ENCODE peak calls at places on chromosomes 11 and 22, in ten cellular contexts. One of them, this sample, is unnamed.

GRCh38 chr11:693887-694562 is 997 bp downstream of the DEAF1 start:
- DNase-seq in skeletal muscle cell: no peak
- DNase-seq in GM12864: no peak
- DNase-seq in transverse colon: peak
- DNase-seq in mesenchymal stem cell: no peak
- DNase-seq in naive thymus-derived CD4-positive, alpha-beta T cell: no peak
- DNase-seq in HL-60: no peak
- DNase-seq in endodermal cell: no peak
- DNase-seq in H1: no peak
- DNase-seq in upper lobe of right lung: peak
- DNase-seq in this sample: no peak

GRCh38 chr11:111414267-111414931 is 35.3 kb upstream of the POU2AF1 start:
- DNase-seq in skeletal muscle cell: no peak
- DNase-seq in GM12864: peak
- DNase-seq in transverse colon: peak
- DNase-seq in mesenchymal stem cell: no peak
- DNase-seq in naive thymus-derived CD4-positive, alpha-beta T cell: no peak
- DNase-seq in HL-60: no peak
- DNase-seq in endodermal cell: peak
- DNase-seq in H1: no peak
- DNase-seq in upper lobe of right lung: no peak
- DNase-seq in this sample: no peak

GRCh38 chr11:35615911-35616900 is 2.1 kb upstream of the FJX1 start:
- DNase-seq in skeletal muscle cell: no peak
- DNase-seq in GM12864: no peak
- DNase-seq in transverse colon: no peak
- DNase-seq in mesenchymal stem cell: peak
- DNase-seq in naive thymus-derived CD4-positive, alpha-beta T cell: peak
- DNase-seq in HL-60: no peak
- DNase-seq in endodermal cell: no peak
- DNase-seq in H1: no peak
- DNase-seq in upper lobe of right lung: no peak
- DNase-seq in this sample: no peak

GRCh38 chr22:39207141-39208012 is 37.4 kb downstream of the PDGFB start:
- DNase-seq in skeletal muscle cell: no peak
- DNase-seq in GM12864: no peak
- DNase-seq in transverse colon: peak
- DNase-seq in mesenchymal stem cell: no peak
- DNase-seq in naive thymus-derived CD4-positive, alpha-beta T cell: no peak
- DNase-seq in HL-60: no peak
- DNase-seq in endodermal cell: peak
- DNase-seq in H1: no peak
- DNase-seq in upper lobe of right lung: peak
- DNase-seq in this sample: no peak

GRCh38 chr11:62497132-62497915 is 49.3 kb downstream of the AHNAK start:
- DNase-seq in skeletal muscle cell: no peak
- DNase-seq in GM12864: no peak
- DNase-seq in transverse colon: peak
- DNase-seq in mesenchymal stem cell: peak
- DNase-seq in naive thymus-derived CD4-positive, alpha-beta T cell: no peak
- DNase-seq in HL-60: peak
- DNase-seq in endodermal cell: peak
- DNase-seq in H1: no peak
- DNase-seq in upper lobe of right lung: no peak
- DNase-seq in this sample: no peak

GRCh38 chr11:8722809-8723208 is 40.2 kb downstream of the RPL27A start:
- DNase-seq in skeletal muscle cell: no peak
- DNase-seq in GM12864: no peak
- DNase-seq in transverse colon: no peak
- DNase-seq in mesenchymal stem cell: no peak
- DNase-seq in naive thymus-derived CD4-positive, alpha-beta T cell: no peak
- DNase-seq in HL-60: no peak
- DNase-seq in endodermal cell: no peak
- DNase-seq in H1: no peak
- DNase-seq in upper lobe of right lung: no peak
- DNase-seq in this sample: no peak

GRCh38 chr11:63553759-63554158 is 9.4 kb downstream of the PLAAT2 start:
- DNase-seq in skeletal muscle cell: no peak
- DNase-seq in GM12864: peak
- DNase-seq in transverse colon: no peak
- DNase-seq in mesenchymal stem cell: no peak
- DNase-seq in naive thymus-derived CD4-positive, alpha-beta T cell: peak
- DNase-seq in HL-60: no peak
- DNase-seq in endodermal cell: no peak
- DNase-seq in H1: no peak
- DNase-seq in upper lobe of right lung: no peak
- DNase-seq in this sample: no peak

GRCh38 chr11:120522736-120523135 is 11.2 kb downstream of the GRIK4 start:
- DNase-seq in skeletal muscle cell: no peak
- DNase-seq in GM12864: no peak
- DNase-seq in transverse colon: no peak
- DNase-seq in mesenchymal stem cell: no peak
- DNase-seq in naive thymus-derived CD4-positive, alpha-beta T cell: no peak
- DNase-seq in HL-60: no peak
- DNase-seq in endodermal cell: no peak
- DNase-seq in H1: no peak
- DNase-seq in upper lobe of right lung: peak
- DNase-seq in this sample: no peak

DNA sequence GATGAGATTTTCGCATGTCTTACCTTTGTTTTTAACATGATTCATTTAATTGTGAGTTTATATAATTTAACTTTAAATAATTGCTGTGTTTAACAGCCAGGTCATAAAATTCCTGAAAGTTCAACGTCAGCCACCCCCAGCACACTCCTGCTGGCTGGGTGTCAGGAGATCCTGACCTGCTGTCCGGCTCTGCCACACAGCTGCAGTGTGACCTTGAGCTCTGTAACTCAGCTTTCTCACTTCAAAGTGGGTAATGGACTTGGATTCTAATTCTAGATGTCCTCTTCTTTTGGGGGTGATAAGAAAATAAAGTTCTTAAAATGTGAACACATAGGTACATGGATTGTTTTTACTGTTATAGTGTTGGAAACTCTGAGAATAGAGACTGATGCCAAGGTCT is 10.9 kb downstream of the VPS26B start:
- DNase-seq in skeletal muscle cell: no peak
- DNase-seq in GM12864: no peak
- DNase-seq in transverse colon: no peak
- DNase-seq in mesenchymal stem cell: no peak
- DNase-seq in naive thymus-derived CD4-positive, alpha-beta T cell: no peak
- DNase-seq in HL-60: no peak
- DNase-seq in endodermal cell: no peak
- DNase-seq in H1: no peak
- DNase-seq in upper lobe of right lung: no peak
- DNase-seq in this sample: no peak
- H3K4me3 ChIP-seq in skeletal muscle cell: no peak
- H3K4me3 ChIP-seq in GM12864: no peak
- H3K4me3 ChIP-seq in transverse colon: no peak
- H3K4me3 ChIP-seq in mesenchymal stem cell: no peak
- H3K4me3 ChIP-seq in naive thymus-derived CD4-positive, alpha-beta T cell: no peak
- H3K4me3 ChIP-seq in HL-60: no peak
- H3K4me3 ChIP-seq in endodermal cell: no peak
- H3K4me3 ChIP-seq in H1: no peak
- H3K4me3 ChIP-seq in upper lobe of right lung: no peak
- H3K4me3 ChIP-seq in this sample: no peak

GRCh38 chr22:29803190-29803589 is 34.9 kb downstream of the ASCC2 start:
- DNase-seq in skeletal muscle cell: no peak
- DNase-seq in GM12864: no peak
- DNase-seq in transverse colon: no peak
- DNase-seq in mesenchymal stem cell: no peak
- DNase-seq in naive thymus-derived CD4-positive, alpha-beta T cell: no peak
- DNase-seq in HL-60: no peak
- DNase-seq in endodermal cell: no peak
- DNase-seq in H1: no peak
- DNase-seq in upper lobe of right lung: no peak
- DNase-seq in this sample: no peak

GRCh38 chr22:29801796-29802195 is 34.6 kb downstream of the UQCR10 start:
- DNase-seq in skeletal muscle cell: no peak
- DNase-seq in GM12864: no peak
- DNase-seq in transverse colon: no peak
- DNase-seq in mesenchymal stem cell: no peak
- DNase-seq in naive thymus-derived CD4-positive, alpha-beta T cell: no peak
- DNase-seq in HL-60: no peak
- DNase-seq in endodermal cell: no peak
- DNase-seq in H1: no peak
- DNase-seq in upper lobe of right lung: no peak
- DNase-seq in this sample: no peak

GRCh38 chr22:29801153-29801552 is 34.0 kb downstream of the UQCR10 start:
- DNase-seq in skeletal muscle cell: no peak
- DNase-seq in GM12864: no peak
- DNase-seq in transverse colon: no peak
- DNase-seq in mesenchymal stem cell: no peak
- DNase-seq in naive thymus-derived CD4-positive, alpha-beta T cell: no peak
- DNase-seq in HL-60: no peak
- DNase-seq in endodermal cell: peak
- DNase-seq in H1: no peak
- DNase-seq in upper lobe of right lung: no peak
- DNase-seq in this sample: no peak

GRCh38 chr22:29810156-29810555 is 27.9 kb downstream of the ASCC2 start:
- DNase-seq in skeletal muscle cell: no peak
- DNase-seq in GM12864: no peak
- DNase-seq in transverse colon: no peak
- DNase-seq in mesenchymal stem cell: no peak
- DNase-seq in naive thymus-derived CD4-positive, alpha-beta T cell: no peak
- DNase-seq in HL-60: no peak
- DNase-seq in endodermal cell: no peak
- DNase-seq in H1: no peak
- DNase-seq in upper lobe of right lung: no peak
- DNase-seq in this sample: no peak

DNA sequence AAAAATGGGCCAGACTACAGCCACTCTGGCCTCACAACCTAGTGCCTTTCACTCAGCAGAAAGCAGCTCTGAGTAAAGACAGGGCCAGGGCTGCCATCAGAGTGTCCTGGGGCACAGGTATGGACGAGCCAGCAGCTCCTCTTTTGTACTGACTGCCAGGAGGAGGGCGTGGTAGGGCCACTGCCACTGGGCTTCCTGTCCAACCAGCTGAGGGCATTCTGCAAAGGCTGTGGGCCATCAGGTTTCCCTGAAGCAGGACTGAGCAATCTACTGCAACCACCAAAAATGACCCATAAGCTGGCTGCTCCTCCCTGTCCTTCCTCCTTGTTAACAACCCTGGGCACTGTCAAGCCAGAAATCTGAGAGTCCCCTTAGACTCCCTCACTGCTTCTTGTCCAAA is 33.1 kb downstream of the ASCC2 start:
- DNase-seq in skeletal muscle cell: no peak
- DNase-seq in GM12864: no peak
- DNase-seq in transverse colon: no peak
- DNase-seq in mesenchymal stem cell: no peak
- DNase-seq in naive thymus-derived CD4-positive, alpha-beta T cell: no peak
- DNase-seq in HL-60: no peak
- DNase-seq in endodermal cell: no peak
- DNase-seq in H1: no peak
- DNase-seq in upper lobe of right lung: no peak
- DNase-seq in this sample: no peak
- H3K4me3 ChIP-seq in skeletal muscle cell: no peak
- H3K4me3 ChIP-seq in GM12864: no peak
- H3K4me3 ChIP-seq in transverse colon: no peak
- H3K4me3 ChIP-seq in mesenchymal stem cell: no peak
- H3K4me3 ChIP-seq in naive thymus-derived CD4-positive, alpha-beta T cell: no peak
- H3K4me3 ChIP-seq in HL-60: no peak
- H3K4me3 ChIP-seq in endodermal cell: no peak
- H3K4me3 ChIP-seq in H1: no peak
- H3K4me3 ChIP-seq in upper lobe of right lung: no peak
- H3K4me3 ChIP-seq in this sample: no peak

GRCh38 chr22:27383896-27384295 is 417.7 kb downstream of the MN1 start:
- DNase-seq in skeletal muscle cell: no peak
- DNase-seq in GM12864: no peak
- DNase-seq in transverse colon: no peak
- DNase-seq in mesenchymal stem cell: no peak
- DNase-seq in naive thymus-derived CD4-positive, alpha-beta T cell: no peak
- DNase-seq in HL-60: no peak
- DNase-seq in endodermal cell: no peak
- DNase-seq in H1: no peak
- DNase-seq in upper lobe of right lung: no peak
- DNase-seq in this sample: no peak

GRCh38 chr22:27380826-27381225 is 420.7 kb downstream of the MN1 start:
- DNase-seq in skeletal muscle cell: no peak
- DNase-seq in GM12864: no peak
- DNase-seq in transverse colon: no peak
- DNase-seq in mesenchymal stem cell: no peak
- DNase-seq in naive thymus-derived CD4-positive, alpha-beta T cell: no peak
- DNase-seq in HL-60: no peak
- DNase-seq in endodermal cell: no peak
- DNase-seq in H1: no peak
- DNase-seq in upper lobe of right lung: no peak
- DNase-seq in this sample: peak

GRCh38 chr22:27382947-27383346 is 418.6 kb downstream of the MN1 start:
- DNase-seq in skeletal muscle cell: no peak
- DNase-seq in GM12864: no peak
- DNase-seq in transverse colon: no peak
- DNase-seq in mesenchymal stem cell: no peak
- DNase-seq in naive thymus-derived CD4-positive, alpha-beta T cell: no peak
- DNase-seq in HL-60: no peak
- DNase-seq in endodermal cell: no peak
- DNase-seq in H1: no peak
- DNase-seq in upper lobe of right lung: no peak
- DNase-seq in this sample: no peak

GRCh38 chr22:27381552-27381951 is 420.0 kb downstream of the MN1 start:
- DNase-seq in skeletal muscle cell: no peak
- DNase-seq in GM12864: no peak
- DNase-seq in transverse colon: no peak
- DNase-seq in mesenchymal stem cell: no peak
- DNase-seq in naive thymus-derived CD4-positive, alpha-beta T cell: no peak
- DNase-seq in HL-60: no peak
- DNase-seq in endodermal cell: no peak
- DNase-seq in H1: no peak
- DNase-seq in upper lobe of right lung: no peak
- DNase-seq in this sample: peak

DNA sequence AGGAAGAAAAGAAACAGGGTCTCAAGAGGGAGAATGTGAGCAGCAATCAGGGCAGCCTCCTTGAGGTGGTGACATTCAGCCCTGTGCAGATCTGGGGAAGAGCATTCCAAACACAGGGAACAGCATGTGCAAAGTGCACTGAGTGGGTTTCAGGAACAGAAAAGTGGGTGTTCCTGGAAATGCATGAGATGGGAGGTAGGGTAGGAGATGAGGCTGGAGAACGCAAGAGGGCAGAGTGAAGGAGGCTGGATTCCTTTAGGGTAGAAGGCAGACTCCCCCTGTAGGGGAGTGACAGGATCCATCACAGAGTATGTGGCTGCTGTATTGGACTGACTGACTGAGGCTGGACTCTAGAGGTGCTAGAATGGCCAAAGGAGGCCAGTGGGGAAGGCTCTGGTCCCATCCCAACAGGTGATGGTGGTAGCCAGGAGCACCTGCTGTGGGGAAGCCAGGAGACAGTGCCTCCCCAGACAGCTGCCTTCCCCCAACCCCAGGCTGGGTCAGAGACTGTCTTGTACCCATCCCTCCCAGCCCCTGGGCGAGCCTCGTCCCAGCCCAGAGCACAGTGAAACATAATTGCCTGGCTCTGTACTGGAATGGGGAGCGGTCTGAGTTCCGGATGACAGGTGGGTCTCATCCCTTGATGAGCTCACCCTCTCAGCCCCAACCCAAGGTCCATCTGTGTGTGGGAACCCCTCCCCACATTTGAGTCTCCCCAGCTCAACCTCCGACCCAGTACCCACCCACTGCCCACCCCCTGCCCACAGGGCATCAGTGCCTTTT is 419.4 kb downstream of the MN1 start:
- DNase-seq in skeletal muscle cell: no peak
- DNase-seq in GM12864: no peak
- DNase-seq in transverse colon: no peak
- DNase-seq in mesenchymal stem cell: no peak
- DNase-seq in naive thymus-derived CD4-positive, alpha-beta T cell: no peak
- DNase-seq in HL-60: no peak
- DNase-seq in endodermal cell: peak
- DNase-seq in H1: no peak
- DNase-seq in upper lobe of right lung: no peak
- DNase-seq in this sample: no peak
- H3K4me3 ChIP-seq in skeletal muscle cell: no peak
- H3K4me3 ChIP-seq in GM12864: no peak
- H3K4me3 ChIP-seq in transverse colon: no peak
- H3K4me3 ChIP-seq in mesenchymal stem cell: no peak
- H3K4me3 ChIP-seq in naive thymus-derived CD4-positive, alpha-beta T cell: no peak
- H3K4me3 ChIP-seq in HL-60: no peak
- H3K4me3 ChIP-seq in endodermal cell: no peak
- H3K4me3 ChIP-seq in H1: no peak
- H3K4me3 ChIP-seq in upper lobe of right lung: no peak
- H3K4me3 ChIP-seq in this sample: no peak

GRCh38 chr11:70523384-70524095 is 125.2 kb downstream of the CTTN start:
- DNase-seq in skeletal muscle cell: no peak
- DNase-seq in GM12864: no peak
- DNase-seq in transverse colon: no peak
- DNase-seq in mesenchymal stem cell: no peak
- DNase-seq in naive thymus-derived CD4-positive, alpha-beta T cell: no peak
- DNase-seq in HL-60: no peak
- DNase-seq in endodermal cell: peak
- DNase-seq in H1: no peak
- DNase-seq in upper lobe of right lung: peak
- DNase-seq in this sample: no peak
- H3K4me3 ChIP-seq in skeletal muscle cell: no peak
- H3K4me3 ChIP-seq in GM12864: no peak
- H3K4me3 ChIP-seq in transverse colon: no peak
- H3K4me3 ChIP-seq in mesenchymal stem cell: no peak
- H3K4me3 ChIP-seq in naive thymus-derived CD4-positive, alpha-beta T cell: no peak
- H3K4me3 ChIP-seq in HL-60: no peak
- H3K4me3 ChIP-seq in endodermal cell: no peak
- H3K4me3 ChIP-seq in H1: no peak
- H3K4me3 ChIP-seq in upper lobe of right lung: no peak
- H3K4me3 ChIP-seq in this sample: no peak

This sample was measured in SK-N-MC.